ENCODE peak calls at places on chromosome 1, in five cellular contexts. One of them, this sample, is unnamed.

GRCh38 chr1:155062702-155063411 is 683 bp upstream of the EFNA4 start:
- DNase-seq in spleen: peak
- DNase-seq in prostate gland: peak
- DNase-seq in IMR-90: peak
- DNase-seq in lower leg skin: no peak
- DNase-seq in this sample: peak

GRCh38 chr1:47944561-47944960 is 52.6 kb downstream of the TRABD2B start:
- DNase-seq in IMR-90: no peak
- DNase-seq in prostate gland: no peak
- DNase-seq in lower leg skin: peak
- DNase-seq in spleen: no peak
- DNase-seq in this sample: peak

GRCh38 chr1:160058087-160058486 is 11.9 kb downstream of the KCNJ10 start:
- DNase-seq in prostate gland: no peak
- DNase-seq in IMR-90: no peak
- DNase-seq in lower leg skin: no peak
- DNase-seq in spleen: no peak
- DNase-seq in this sample: no peak

GRCh38 chr1:206503591-206504362 is 3.6 kb upstream of the RASSF5 start:
- DNase-seq in spleen: peak
- DNase-seq in lower leg skin: peak
- DNase-seq in IMR-90: peak
- DNase-seq in prostate gland: no peak
- DNase-seq in this sample: no peak

GRCh38 chr1:36330940-36331339 is 7.5 kb upstream of the EVA1B start:
- DNase-seq in IMR-90: no peak
- DNase-seq in lower leg skin: no peak
- DNase-seq in spleen: no peak
- DNase-seq in prostate gland: no peak
- DNase-seq in this sample: no peak

GRCh38 chr1:2888281-2888845 is 86.9 kb upstream of the TTC34 start:
- DNase-seq in spleen: no peak
- DNase-seq in lower leg skin: no peak
- DNase-seq in prostate gland: no peak
- DNase-seq in IMR-90: no peak
- DNase-seq in this sample: no peak

GRCh38 chr1:218557731-218558130 is 212.6 kb downstream of the TGFB2 start:
- DNase-seq in prostate gland: no peak
- DNase-seq in spleen: no peak
- DNase-seq in lower leg skin: no peak
- DNase-seq in IMR-90: no peak
- DNase-seq in this sample: peak

GRCh38 chr1:184753608-184754478 is 815 bp downstream of the EDEM3 start:
- DNase-seq in IMR-90: peak
- DNase-seq in prostate gland: no peak
- DNase-seq in lower leg skin: peak
- DNase-seq in spleen: peak
- DNase-seq in this sample: peak

GRCh38 chr1:155080250-155081228 is 1.9 kb downstream of the EFNA3 start:
- DNase-seq in prostate gland: no peak
- DNase-seq in IMR-90: no peak
- DNase-seq in lower leg skin: no peak
- DNase-seq in spleen: peak
- DNase-seq in this sample: no peak

GRCh38 chr1:29672955-29673507 is 436.7 kb downstream of the PTPRU start:
- DNase-seq in lower leg skin: peak
- DNase-seq in IMR-90: no peak
- DNase-seq in spleen: no peak
- DNase-seq in prostate gland: no peak
- DNase-seq in this sample: no peak

GRCh38 chr1:229887043-229887822 is 179.8 kb upstream of the GALNT2 start:
- DNase-seq in spleen: no peak
- DNase-seq in IMR-90: no peak
- DNase-seq in prostate gland: no peak
- DNase-seq in lower leg skin: peak
- DNase-seq in this sample: no peak

GRCh38 chr1:224929335-224930237 is at the start of gene DNAH14:
- DNase-seq in spleen: peak
- DNase-seq in IMR-90: peak
- DNase-seq in prostate gland: peak
- DNase-seq in lower leg skin: peak
- DNase-seq in this sample: peak

GRCh38 chr1:53025034-53025777 is 36.8 kb upstream of the PODN start:
- DNase-seq in IMR-90: peak
- DNase-seq in lower leg skin: no peak
- DNase-seq in prostate gland: no peak
- DNase-seq in spleen: no peak
- DNase-seq in this sample: peak

GRCh38 chr1:31714442-31715096 is 10.8 kb upstream of the COL16A1 start:
- DNase-seq in lower leg skin: peak
- DNase-seq in prostate gland: peak
- DNase-seq in IMR-90: peak
- DNase-seq in spleen: peak
- DNase-seq in this sample: peak

GRCh38 chr1:84668185-84668584 is 22.1 kb downstream of the SSX2IP start:
- DNase-seq in prostate gland: no peak
- DNase-seq in IMR-90: no peak
- DNase-seq in spleen: no peak
- DNase-seq in lower leg skin: no peak
- DNase-seq in this sample: no peak

GRCh38 chr1:35650416-35650815 is 9.1 kb upstream of the PSMB2 start:
- DNase-seq in lower leg skin: peak
- DNase-seq in spleen: no peak
- DNase-seq in prostate gland: no peak
- DNase-seq in IMR-90: no peak
- DNase-seq in this sample: peak

GRCh38 chr1:98794196-98794886 is 132.8 kb downstream of the SNX7 start:
- DNase-seq in spleen: no peak
- DNase-seq in prostate gland: peak
- DNase-seq in lower leg skin: no peak
- DNase-seq in IMR-90: peak
- DNase-seq in this sample: peak

GRCh38 chr1:43531906-43532584 is 1.4 kb downstream of the PTPRF start:
- DNase-seq in spleen: no peak
- DNase-seq in IMR-90: no peak
- DNase-seq in lower leg skin: no peak
- DNase-seq in prostate gland: no peak
- DNase-seq in this sample: peak

GRCh38 chr1:10173582-10173981 is 36.8 kb upstream of the KIF1B start:
- DNase-seq in IMR-90: no peak
- DNase-seq in prostate gland: no peak
- DNase-seq in spleen: no peak
- DNase-seq in lower leg skin: no peak
- DNase-seq in this sample: no peak

GRCh38 chr1:156676820-156677615 is at the start of gene NES:
- DNase-seq in lower leg skin: no peak
- DNase-seq in spleen: no peak
- DNase-seq in prostate gland: no peak
- DNase-seq in IMR-90: peak
- DNase-seq in this sample: no peak

GRCh38 chr1:15820478-15820877 is 13.0 kb upstream of the UQCRHL start:
- DNase-seq in lower leg skin: no peak
- DNase-seq in spleen: peak
- DNase-seq in IMR-90: peak
- DNase-seq in prostate gland: no peak
- DNase-seq in this sample: no peak

GRCh38 chr1:18549896-18550295 is 69.2 kb downstream of the KLHDC7A start:
- DNase-seq in prostate gland: no peak
- DNase-seq in IMR-90: no peak
- DNase-seq in lower leg skin: no peak
- DNase-seq in spleen: no peak
- DNase-seq in this sample: no peak

DNA sequence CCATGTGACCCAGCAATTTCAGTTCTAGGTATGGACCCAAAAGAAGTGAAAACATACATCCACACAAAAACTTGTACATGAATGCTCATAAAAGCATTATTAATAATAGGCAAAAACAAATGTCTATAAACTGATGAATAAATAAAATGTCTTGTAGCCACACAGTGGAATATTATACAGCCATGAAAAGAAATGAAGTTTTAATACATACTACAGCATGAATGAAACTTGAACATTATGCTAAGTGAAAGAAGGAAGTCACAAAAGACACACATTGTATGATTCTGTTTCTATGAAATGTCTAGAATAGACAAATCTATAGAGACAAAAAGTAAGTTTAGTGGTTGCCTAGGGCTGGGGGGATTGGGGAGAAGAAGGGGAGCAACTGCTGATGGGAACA is 130.2 kb downstream of the CDC7 start:
- DNase-seq in IMR-90: no peak
- DNase-seq in spleen: no peak
- DNase-seq in lower leg skin: no peak
- DNase-seq in prostate gland: no peak
- DNase-seq in this sample: no peak
- TF ChIP-seq POLR2A in IMR-90: no peak
- TF ChIP-seq POLR2A in spleen: no peak
- TF ChIP-seq POLR2A in lower leg skin: no peak
- TF ChIP-seq POLR2A in prostate gland: no peak
- TF ChIP-seq POLR2A in this sample: no peak

DNA sequence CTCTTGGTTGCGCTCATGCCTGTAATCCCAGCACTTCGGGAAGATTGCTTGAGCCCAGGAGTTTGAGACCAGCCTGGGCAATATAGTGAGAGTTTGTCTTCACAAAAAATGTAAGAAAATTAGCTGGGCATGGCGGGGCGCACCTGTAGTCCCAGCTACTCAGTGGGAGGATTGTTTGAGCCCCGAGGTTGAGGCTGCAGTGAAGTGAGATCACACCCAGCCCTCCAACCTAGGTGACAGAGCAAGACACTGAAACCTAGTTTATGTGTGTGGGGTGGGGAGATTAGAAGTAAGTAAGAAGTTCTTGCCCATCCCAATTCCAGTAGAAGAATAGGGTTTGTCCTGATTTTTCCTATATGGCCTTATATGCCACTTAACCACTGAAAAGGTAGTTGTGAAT is 2.0 kb downstream of the RPL5 start:
- DNase-seq in spleen: no peak
- DNase-seq in lower leg skin: no peak
- DNase-seq in IMR-90: no peak
- DNase-seq in prostate gland: no peak
- DNase-seq in this sample: no peak
- TF ChIP-seq POLR2A in spleen: no peak
- TF ChIP-seq POLR2A in lower leg skin: no peak
- TF ChIP-seq POLR2A in IMR-90: no peak
- TF ChIP-seq POLR2A in prostate gland: no peak
- TF ChIP-seq POLR2A in this sample: no peak

DNA sequence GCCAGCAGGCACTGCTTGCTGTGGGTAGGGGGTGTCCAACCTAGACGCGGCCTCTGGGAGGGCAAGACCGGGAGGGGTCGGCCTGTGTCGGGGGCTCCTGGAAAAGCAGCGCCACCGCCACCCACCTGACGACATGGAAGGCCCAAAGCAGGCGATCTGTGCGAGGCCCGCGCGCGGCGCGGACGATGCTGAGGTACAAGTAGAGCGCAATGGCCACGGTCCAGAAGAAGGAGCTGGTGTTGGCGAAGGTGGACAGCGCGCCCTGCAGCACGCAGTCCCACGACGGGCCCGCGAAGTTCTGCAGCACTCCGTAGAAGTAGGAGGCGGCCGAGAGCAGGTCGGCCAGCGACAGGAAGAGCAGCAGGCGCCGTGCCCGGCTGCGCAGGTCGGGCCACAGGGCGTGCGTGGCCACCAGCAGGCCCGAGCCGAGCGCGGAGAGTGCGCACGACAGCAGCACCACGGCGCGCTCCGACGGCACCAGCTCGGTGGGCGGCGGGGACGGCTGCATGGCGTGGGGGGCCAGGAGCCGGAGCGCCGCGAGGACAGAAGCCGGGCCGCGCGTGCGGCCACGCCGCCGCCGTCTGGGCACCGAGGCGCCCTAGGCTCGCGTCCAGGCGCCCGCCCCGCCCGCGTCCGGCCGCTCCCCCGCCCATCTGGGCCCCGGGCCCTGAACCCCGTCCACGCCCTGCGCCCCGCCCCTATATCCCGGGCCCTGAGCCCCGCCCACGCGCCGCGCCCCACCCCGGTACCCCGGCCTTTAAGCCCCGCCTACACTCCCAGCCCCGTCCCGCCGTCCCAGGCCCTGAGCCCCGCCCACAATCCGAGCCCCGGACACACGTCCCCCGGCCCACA is at the start of gene GPR157:
- DNase-seq in lower leg skin: peak
- DNase-seq in IMR-90: peak
- DNase-seq in spleen: peak
- DNase-seq in prostate gland: peak
- DNase-seq in this sample: peak
- TF ChIP-seq POLR2A in lower leg skin: no peak
- TF ChIP-seq POLR2A in IMR-90: no peak
- TF ChIP-seq POLR2A in spleen: no peak
- TF ChIP-seq POLR2A in prostate gland: peak
- TF ChIP-seq POLR2A in this sample: peak

GRCh38 chr1:78005755-78006154 is 1.0 kb downstream of the DNAJB4 start:
- DNase-seq in lower leg skin: no peak
- DNase-seq in spleen: no peak
- DNase-seq in IMR-90: peak
- DNase-seq in prostate gland: peak
- DNase-seq in this sample: peak

GRCh38 chr1:78004719-78005346 is at the start of gene DNAJB4:
- DNase-seq in spleen: no peak
- DNase-seq in IMR-90: peak
- DNase-seq in prostate gland: peak
- DNase-seq in lower leg skin: no peak
- DNase-seq in this sample: peak

GRCh38 chr1:78005347-78005722 is 596 bp downstream of the DNAJB4 start:
- DNase-seq in lower leg skin: no peak
- DNase-seq in spleen: no peak
- DNase-seq in IMR-90: no peak
- DNase-seq in prostate gland: no peak
- DNase-seq in this sample: no peak

GRCh38 chr1:78003070-78003751 is 1.5 kb upstream of the DNAJB4 start:
- DNase-seq in lower leg skin: no peak
- DNase-seq in IMR-90: no peak
- DNase-seq in prostate gland: no peak
- DNase-seq in spleen: no peak
- DNase-seq in this sample: no peak

DNA sequence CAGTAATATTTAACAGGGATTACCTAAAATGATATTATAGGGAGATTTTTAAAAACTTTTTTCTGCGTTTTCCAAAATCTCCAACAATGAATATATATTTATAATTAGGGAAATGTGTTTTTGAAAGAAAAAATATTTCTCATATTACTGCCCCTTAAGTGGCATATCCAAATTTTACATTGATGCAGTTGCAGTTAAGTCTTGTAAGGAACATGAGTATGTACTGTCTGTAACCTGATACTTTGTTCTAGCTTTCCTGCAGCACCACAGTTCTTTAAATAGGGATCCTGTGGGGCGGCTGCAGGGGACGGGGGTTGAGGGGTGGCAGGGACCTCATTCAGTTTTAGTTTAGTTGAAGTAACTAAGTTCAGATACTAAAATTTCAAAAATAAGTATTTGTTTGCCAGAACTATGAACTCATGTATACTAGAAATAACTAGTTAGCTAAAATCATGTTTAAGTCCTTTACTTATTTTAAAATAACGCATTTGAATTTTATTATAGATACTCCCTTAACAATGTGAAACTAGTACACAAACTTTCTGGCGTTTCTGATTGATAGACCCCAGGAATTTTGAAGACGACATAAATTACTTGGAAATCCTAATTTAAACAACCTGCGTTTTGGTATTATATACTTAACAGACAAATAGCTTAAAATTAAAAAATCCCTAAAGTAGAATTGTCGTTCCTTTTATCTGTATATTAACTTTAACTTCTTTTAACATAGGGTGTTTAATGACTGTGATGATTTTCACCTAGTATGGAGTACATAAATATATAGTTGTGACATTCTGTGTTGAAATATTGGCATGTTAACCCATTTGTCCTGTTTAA is 639 bp upstream of the DNAJB4 start:
- DNase-seq in prostate gland: peak
- DNase-seq in IMR-90: peak
- DNase-seq in lower leg skin: no peak
- DNase-seq in spleen: peak
- DNase-seq in this sample: peak
- TF ChIP-seq POLR2A in prostate gland: no peak
- TF ChIP-seq POLR2A in IMR-90: peak
- TF ChIP-seq POLR2A in lower leg skin: no peak
- TF ChIP-seq POLR2A in spleen: no peak
- TF ChIP-seq POLR2A in this sample: no peak